ENCODE peak calls at places on chromosome 21, in four cellular contexts. J, I, X and B are unnamed samples.

GRCh38 chr21:36396314-36396713 is 11.1 kb downstream of the CHAF1B start:
- DNase-seq in X (no peak), I (no peak), J (no peak), B (no peak)

GRCh38 chr21:42038826-42039425 is 28.8 kb upstream of the ZBTB21 start:
- DNase-seq in X (no peak), J (no peak), I (peak), B (peak)

GRCh38 chr21:25834376-25834775 is 99.6 kb downstream of the GABPA start:
- DNase-seq in J (no peak), I (no peak), X (peak), B (no peak)

GRCh38 chr21:17451364-17451869 is 61.4 kb upstream of the CXADR start:
- DNase-seq in X (peak), J (no peak), I (peak), B (no peak)

GRCh38 chr21:43306911-43307676 is 119.8 kb downstream of the SIK1 start:
- DNase-seq in I (no peak), X (peak), J (peak), B (no peak)

GRCh38 chr21:42578761-42579415 is 65.2 kb downstream of the SLC37A1 start:
- DNase-seq in J (no peak), X (no peak), I (no peak), B (no peak)

GRCh38 chr21:34360488-34361241 is 3.1 kb upstream of the KCNE2 start:
- DNase-seq in I (no peak), X (no peak), J (no peak), B (no peak)

GRCh38 chr21:41953249-41953830 is 478 bp downstream of the C2CD2 start:
- DNase-seq in J (no peak), I (no peak), X (no peak), B (no peak)

GRCh38 chr21:15221799-15222386 is 157.1 kb upstream of the NRIP1 start:
- DNase-seq in X (peak), I (peak), J (no peak), B (peak)

GRCh38 chr21:40548134-40548533 is 298.8 kb downstream of the DSCAM start:
- DNase-seq in I (no peak), X (no peak), J (no peak), B (no peak)

GRCh38 chr21:42753804-42754203 is 100.4 kb downstream of the PDE9A start:
- DNase-seq in J (no peak), I (no peak), X (no peak), B (no peak)

GRCh38 chr21:37270576-37271365 is 3.6 kb upstream of the VPS26C start:
- DNase-seq in X (no peak), J (no peak), I (no peak), B (no peak)

GRCh38 chr21:29540289-29540688 is 241.6 kb downstream of the BACH1 start:
- DNase-seq in X (no peak), I (no peak), J (no peak), B (no peak)

GRCh38 chr21:32578107-32578691 is 7.1 kb downstream of the TCP10L start:
- DNase-seq in X (no peak), J (no peak), I (no peak), B (no peak)

GRCh38 chr21:18249542-18250152 is 5.0 kb downstream of the CHODL start:
- DNase-seq in J (no peak), X (no peak), I (no peak), B (no peak)

GRCh38 chr21:23952269-23952668 is 1655.0 kb downstream of the MRPL39 start:
- DNase-seq in J (no peak), I (no peak), X (no peak), B (no peak)

GRCh38 chr21:29164330-29164942 is 34.0 kb downstream of the MAP3K7CL start:
- DNase-seq in X (peak), J (no peak), I (no peak), B (peak)

GRCh38 chr21:27525780-27526179 is 558.9 kb upstream of the ADAMTS5 start:
- DNase-seq in X (no peak), J (no peak), I (no peak), B (no peak)

GRCh38 chr21:15203740-15204139 is 138.9 kb upstream of the NRIP1 start:
- DNase-seq in J (no peak), I (no peak), X (no peak), B (no peak)

GRCh38 chr21:40254540-40255455 is 387.6 kb downstream of the PCP4 start:
- DNase-seq in X (peak), I (no peak), J (no peak), B (no peak)

GRCh38 chr21:45568383-45568782 is 26.1 kb upstream of the SLC19A1 start:
- DNase-seq in J (no peak), I (no peak), X (no peak), B (no peak)

GRCh38 chr21:26366781-26367180 is 196.2 kb upstream of the APP start:
- DNase-seq in I (no peak), J (no peak), X (no peak), B (no peak)